ENCODE peak calls at places on chromosomes 2 and 18, in six cellular contexts. G is left lung, X is AG04450, Y is adrenal gland, N is body of pancreas, I is transverse colon. F is an unnamed sample.

GRCh38 chr18:9669016-9669415 is 39.1 kb upstream of the RAB31 start:
- DNase-seq in G (no peak), X (no peak), Y (no peak), N (no peak), I (no peak), F (no peak)

GRCh38 chr2:110755494-110756078 is 23.2 kb downstream of the ACOXL start:
- DNase-seq in G (no peak), X (no peak), Y (no peak), N (no peak), I (no peak), F (no peak)

GRCh38 chr2:202158796-202159195 is 79.6 kb downstream of the SUMO1 start:
- DNase-seq in G (no peak), X (no peak), Y (no peak), N (no peak), I (no peak), F (no peak)

GRCh38 chr2:157192445-157193423 is 64.8 kb upstream of the GALNT5 start:
- DNase-seq in G (no peak), X (no peak), Y (no peak), N (no peak), I (no peak), F (no peak)

GRCh38 chr18:10475633-10476388 is 21.4 kb downstream of the APCDD1 start:
- DNase-seq in G (no peak), X (no peak), Y (no peak), N (no peak), I (no peak), F (no peak)

GRCh38 chr2:170180031-170180566 is 2.2 kb downstream of the MYO3B start:
- DNase-seq in G (no peak), X (no peak), Y (no peak), N (no peak), I (no peak), F (no peak)

GRCh38 chr18:14919666-14920065 is 171.7 kb downstream of the ANKRD30B start:
- DNase-seq in G (no peak), X (no peak), Y (no peak), N (no peak), I (peak), F (no peak)

GRCh38 chr2:229520582-229521221 is 193.7 kb downstream of the DNER start:
- DNase-seq in G (peak), X (no peak), Y (peak), N (no peak), I (peak), F (peak)

GRCh38 chr2:156790343-156791034 is 354.3 kb downstream of the GPD2 start:
- DNase-seq in G (no peak), X (no peak), Y (no peak), N (no peak), I (no peak), F (no peak)

GRCh38 chr18:68431922-68432198 is 283.0 kb downstream of the TMX3 start:
- DNase-seq in G (no peak), X (no peak), Y (no peak), N (no peak), I (no peak), F (no peak)

GRCh38 chr18:75279381-75279780 is 68.8 kb downstream of the TSHZ1 start:
- DNase-seq in G (peak), X (no peak), Y (no peak), N (no peak), I (no peak), F (no peak)

GRCh38 chr2:127826047-127826446 is 15.1 kb upstream of the WDR33 start:
- DNase-seq in G (no peak), X (no peak), Y (no peak), N (no peak), I (no peak), F (no peak)

GRCh38 chr2:9648821-9649220 is 18.0 kb upstream of the YWHAQ start:
- DNase-seq in G (no peak), X (no peak), Y (no peak), N (peak), I (no peak), F (no peak)

GRCh38 chr2:134819334-134819733 is 19.1 kb upstream of the ACMSD start:
- DNase-seq in G (no peak), X (no peak), Y (no peak), N (no peak), I (no peak), F (no peak)

GRCh38 chr18:62281684-62282083 is 43.4 kb upstream of the TNFRSF11A start:
- DNase-seq in G (no peak), X (peak), Y (no peak), N (no peak), I (no peak), F (no peak)

GRCh38 chr2:128271186-128271890 is 47.3 kb downstream of the HS6ST1 start:
- DNase-seq in G (peak), X (no peak), Y (no peak), N (no peak), I (no peak), F (no peak)

GRCh38 chr18:26971327-26971918 is 105.9 kb upstream of the AQP4 start:
- DNase-seq in G (no peak), X (no peak), Y (no peak), N (no peak), I (no peak), F (no peak)

GRCh38 chr2:133561045-133561852 is 7.0 kb downstream of the NCKAP5 start:
- DNase-seq in G (no peak), X (peak), Y (no peak), N (peak), I (no peak), F (no peak)

GRCh38 chr2:11375025-11375688 is 30.7 kb upstream of the ROCK2 start:
- DNase-seq in G (no peak), X (no peak), Y (no peak), N (no peak), I (no peak), F (no peak)

GRCh38 chr18:10080372-10080771 is 166.6 kb downstream of the VAPA start:
- DNase-seq in G (no peak), X (no peak), Y (no peak), N (no peak), I (no peak), F (no peak)

GRCh38 chr2:186617186-186617585 is 27.3 kb downstream of the ITGAV start:
- DNase-seq in G (no peak), X (no peak), Y (no peak), N (no peak), I (no peak), F (no peak)

GRCh38 chr18:28716321-28716720 is 539.4 kb upstream of the CDH2 start:
- DNase-seq in G (no peak), X (no peak), Y (no peak), N (no peak), I (no peak), F (no peak)

GRCh38 chr2:34105015-34105767 is 506.1 kb upstream of the FAM98A start:
- DNase-seq in G (no peak), X (peak), Y (no peak), N (no peak), I (no peak), F (no peak)

GRCh38 chr2:212249451-212249850 is 289.2 kb downstream of the ERBB4 start:
- DNase-seq in G (no peak), X (no peak), Y (no peak), N (no peak), I (no peak), F (no peak)

GRCh38 chr18:286515-287310 is 18.9 kb upstream of the THOC1 start:
- DNase-seq in G (no peak), X (no peak), Y (no peak), N (no peak), I (no peak), F (no peak)

GRCh38 chr2:5365871-5366461 is 326.2 kb upstream of the SOX11 start:
- DNase-seq in G (peak), X (no peak), Y (peak), N (peak), I (peak), F (peak)

GRCh38 chr2:126823951-126824350 is 74.7 kb upstream of the TEX51 start:
- DNase-seq in G (no peak), X (no peak), Y (no peak), N (no peak), I (no peak), F (no peak)

GRCh38 chr2:227383687-227384086 is 4.1 kb downstream of the SCYGR1 start:
- DNase-seq in G (no peak), X (no peak), Y (no peak), N (no peak), I (no peak), F (no peak)

GRCh38 chr2:64327510-64328414 is 126.2 kb upstream of the LGALSL start:
- DNase-seq in G (peak), X (no peak), Y (no peak), N (no peak), I (peak), F (peak)

GRCh38 chr2:158463496-158464095 is 6.8 kb downstream of the PKP4 start:
- DNase-seq in G (no peak), X (no peak), Y (no peak), N (no peak), I (no peak), F (no peak)

GRCh38 chr2:156325671-156326385 is 6.7 kb downstream of the NR4A2 start:
- DNase-seq in G (no peak), X (no peak), Y (no peak), N (no peak), I (no peak), F (no peak)

GRCh38 chr2:64317712-64318475 is 136.1 kb upstream of the LGALSL start:
- DNase-seq in G (no peak), X (no peak), Y (no peak), N (no peak), I (no peak), F (no peak)

GRCh38 chr2:142533083-142533482 is 344.4 kb upstream of the KYNU start:
- DNase-seq in G (no peak), X (no peak), Y (no peak), N (no peak), I (no peak), F (no peak)

GRCh38 chr18:3140986-3141639 is 78.7 kb downstream of the MYOM1 start:
- DNase-seq in G (no peak), X (no peak), Y (no peak), N (peak), I (no peak), F (no peak)

GRCh38 chr2:191811807-191812602 is 34.9 kb downstream of the CAVIN2 start:
- DNase-seq in G (no peak), X (peak), Y (peak), N (peak), I (peak), F (peak)

GRCh38 chr2:104864751-104865470 is 11.0 kb downstream of the POU3F3 start:
- DNase-seq in G (no peak), X (no peak), Y (no peak), N (no peak), I (no peak), F (no peak)
- H3K4me3 ChIP-seq in G (no peak), X (no peak), Y (no peak), N (no peak), I (no peak), F (no peak)

GRCh38 chr2:223580951-223581350 is 21.2 kb downstream of the SCG2 start:
- DNase-seq in G (no peak), X (no peak), Y (no peak), N (no peak), I (no peak), F (no peak)

GRCh38 chr2:223582001-223582400 is 20.2 kb downstream of the SCG2 start:
- DNase-seq in G (no peak), X (no peak), Y (no peak), N (no peak), I (no peak), F (no peak)

GRCh38 chr2:223576873-223577272 is 25.3 kb downstream of the SCG2 start:
- DNase-seq in G (no peak), X (peak), Y (no peak), N (no peak), I (no peak), F (peak)

DNA sequence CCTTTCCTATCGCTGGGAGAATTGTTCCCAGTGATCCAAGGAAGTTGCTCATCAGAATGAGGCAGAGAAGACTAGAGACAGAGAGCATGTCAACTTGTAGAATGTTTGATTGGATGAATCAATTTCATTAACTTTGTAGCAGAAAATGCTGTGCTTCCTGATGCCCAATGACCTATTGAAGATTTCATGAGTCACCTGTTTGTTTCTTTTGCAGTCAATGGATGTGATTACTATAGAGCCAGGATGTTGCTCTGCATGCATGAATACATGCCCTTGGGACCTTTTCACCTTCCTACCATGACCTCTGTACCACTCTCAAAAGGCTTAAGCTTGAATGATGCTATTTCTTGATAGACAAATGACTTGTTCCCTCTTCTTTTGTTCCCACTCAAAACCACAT is 23.3 kb downstream of the SCG2 start:
- DNase-seq in G (no peak), X (no peak), Y (no peak), N (no peak), I (no peak), F (no peak)
- H3K27ac ChIP-seq in G (no peak), X (no peak), Y (no peak), N (no peak), I (no peak), F (no peak)

DNA sequence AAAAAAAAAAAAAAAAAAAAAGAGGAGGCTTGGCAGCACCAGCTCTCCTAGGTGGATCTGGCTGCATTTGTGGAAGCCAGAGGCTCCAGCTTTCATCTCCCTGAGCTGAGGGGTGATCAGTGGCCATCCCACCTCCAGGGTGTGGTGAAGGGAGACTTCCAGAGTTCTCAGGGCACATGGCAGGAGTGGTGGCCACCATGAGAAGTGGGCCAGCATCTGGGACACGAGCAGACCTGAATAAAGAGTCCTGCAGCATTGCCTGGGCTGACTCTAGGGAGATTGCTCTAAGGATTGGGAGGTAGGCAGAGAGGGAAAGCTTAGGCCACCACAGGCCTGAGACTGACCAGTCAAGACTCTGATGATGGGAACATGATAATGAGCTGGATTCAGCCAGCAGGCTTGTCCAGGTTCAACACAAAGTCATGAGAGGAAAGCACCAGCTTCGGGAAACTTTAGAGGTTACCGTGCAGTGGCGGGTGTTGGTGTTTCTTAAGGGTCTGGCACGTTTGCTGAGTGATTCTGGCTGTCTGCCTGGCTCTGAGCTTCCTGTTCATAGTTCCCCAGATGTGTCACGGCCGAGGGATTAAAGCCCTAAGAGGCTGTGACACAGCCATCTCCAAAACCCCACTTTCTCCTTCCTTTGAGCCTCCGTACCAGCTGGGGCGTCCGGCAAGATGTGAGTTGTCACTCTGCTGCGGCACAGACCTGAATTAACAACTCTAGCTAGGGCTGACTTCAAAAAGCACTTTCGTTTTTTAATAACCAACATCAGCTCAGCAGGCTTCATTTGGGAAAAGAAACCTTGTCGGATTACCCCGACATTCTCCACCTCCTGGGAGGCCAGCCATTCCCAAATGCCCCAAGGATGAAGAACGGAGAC is 38.3 kb upstream of the IL1R1 start:
- DNase-seq in G (peak), X (no peak), Y (peak), N (peak), I (peak), F (peak)
- H3K4me3 ChIP-seq in G (peak), X (peak), Y (peak), N (no peak), I (peak), F (peak)

GRCh38 chr18:56000041-56000440 is 412.0 kb upstream of the TCF4 start:
- DNase-seq in G (no peak), X (no peak), Y (no peak), N (no peak), I (no peak), F (no peak)
- H3K27ac ChIP-seq in G (no peak), X (no peak), Y (no peak), N (no peak), I (no peak), F (no peak)

DNA sequence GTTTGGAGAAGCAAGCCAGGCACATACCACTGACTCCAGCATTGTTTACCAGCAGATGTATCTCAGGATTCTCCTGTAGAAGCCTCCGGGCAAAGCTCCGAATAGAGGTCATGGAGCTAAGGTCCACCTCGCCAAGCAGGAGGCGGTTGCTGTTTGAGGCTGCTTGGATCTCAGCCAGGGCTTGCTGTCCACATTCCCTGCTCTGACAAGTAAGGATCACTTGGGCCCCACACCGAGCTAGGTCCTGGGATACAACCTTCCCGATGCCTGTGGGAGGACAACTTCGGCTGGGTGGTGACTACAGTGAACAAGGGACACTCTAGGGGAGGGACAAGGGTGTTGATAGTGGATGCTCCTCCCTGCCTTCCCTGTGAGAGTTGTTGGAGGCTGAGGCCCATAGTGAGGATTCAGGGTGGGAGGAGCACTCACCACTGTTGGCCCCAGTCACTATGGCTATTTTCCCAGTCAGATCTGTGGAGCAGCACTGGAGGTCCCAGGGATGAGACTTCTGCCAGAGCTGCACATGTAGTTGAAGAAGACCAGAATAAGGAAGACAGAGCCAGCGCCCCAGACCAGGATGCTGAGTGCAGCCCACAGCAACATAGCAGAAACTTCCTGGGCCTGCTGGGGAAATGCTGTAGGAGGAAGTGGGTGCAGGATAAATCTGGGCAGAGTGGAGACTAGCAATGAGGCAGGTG is 8.3 kb downstream of the C2orf81 start:
- DNase-seq in G (no peak), X (no peak), Y (no peak), N (no peak), I (no peak), F (no peak)
- H3K4me3 ChIP-seq in G (no peak), X (no peak), Y (no peak), N (no peak), I (no peak), F (no peak)

GRCh38 chr2:54831480-54831879 is 108.0 kb downstream of the EML6 start:
- DNase-seq in G (no peak), X (no peak), Y (no peak), N (no peak), I (no peak), F (no peak)
- H3K27ac ChIP-seq in G (no peak), X (no peak), Y (no peak), N (no peak), I (no peak), F (no peak)

F was measured in right cardiac atrium.